ENCODE peak calls at places on chromosomes 3 and 15, in six cellular contexts. V is AG04449, F is activated B cell treated with CpG ODN at 0.5 μM for 24 hours, W is psoas muscle, L is brain microvascular endothelial cell, U is choroid plexus epithelial cell. A is an unnamed sample.

GRCh38 chr3:5692446-5692845 is 504.9 kb downstream of the EDEM1 start:
- DNase-seq in V (no peak), F (no peak), W (no peak), L (no peak), U (no peak), A (no peak)

GRCh38 chr3:106176734-106177133 is 307.9 kb upstream of the CBLB start:
- DNase-seq in V (no peak), F (no peak), W (no peak), L (no peak), U (peak; percentile 60), A (no peak)

GRCh38 chr3:197394464-197395321 is 96.3 kb upstream of the DLG1 start:
- DNase-seq in V (peak; percentile 100), F (no peak), W (peak; percentile 65), L (peak; percentile 99), U (peak; percentile 97), A (peak; percentile 76)

GRCh38 chr3:134222835-134223234 is 27.8 kb downstream of the RYK start:
- DNase-seq in V (no peak), F (no peak), W (no peak), L (no peak), U (peak; percentile 18), A (no peak)

GRCh38 chr15:57732526-57733331 is 26.2 kb downstream of the POLR2M start:
- DNase-seq in V (no peak), F (no peak), W (no peak), L (peak; percentile 74), U (peak; percentile 79), A (no peak)

GRCh38 chr3:25465266-25465860 is 37.3 kb downstream of the RARB start:
- DNase-seq in V (no peak), F (no peak), W (no peak), L (no peak), U (no peak), A (no peak)

GRCh38 chr3:63092545-63092944 is 185.6 kb upstream of the SYNPR start:
- DNase-seq in V (no peak), F (no peak), W (no peak), L (no peak), U (no peak), A (no peak)

GRCh38 chr3:123400169-123400568 is 48.7 kb downstream of the ADCY5 start:
- DNase-seq in V (no peak), F (no peak), W (peak; percentile 15), L (no peak), U (no peak), A (no peak)

GRCh38 chr3:65556934-65557577 is 481.7 kb downstream of the MAGI1 start:
- DNase-seq in V (no peak), F (no peak), W (no peak), L (no peak), U (no peak), A (no peak)

DNA sequence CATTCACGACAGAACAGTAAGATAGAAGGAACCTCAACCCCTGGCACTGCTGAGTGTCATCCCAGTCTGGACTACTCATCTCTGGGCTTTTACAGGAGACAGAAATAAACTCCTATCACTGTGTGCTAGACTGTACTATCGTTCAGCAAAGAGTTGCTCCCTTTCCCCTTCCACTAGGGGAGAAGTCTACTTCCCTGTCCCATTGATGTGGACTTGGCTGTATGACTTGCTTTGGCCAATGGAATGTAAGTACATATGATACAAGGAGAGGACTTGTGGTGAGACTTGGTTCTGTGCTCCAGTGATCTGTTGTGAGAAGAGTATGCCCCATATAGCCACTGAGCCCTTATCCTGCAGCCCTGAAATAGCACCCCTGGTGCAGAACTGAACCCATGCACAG is 5.3 kb upstream of the KIF7 start:
- DNase-seq in V (no peak), F (no peak), W (no peak), L (no peak), U (no peak), A (no peak)
- TF ChIP-seq CTCF in V (no peak), F (no peak), W (no peak), L (no peak), U (no peak), A (no peak)

DNA sequence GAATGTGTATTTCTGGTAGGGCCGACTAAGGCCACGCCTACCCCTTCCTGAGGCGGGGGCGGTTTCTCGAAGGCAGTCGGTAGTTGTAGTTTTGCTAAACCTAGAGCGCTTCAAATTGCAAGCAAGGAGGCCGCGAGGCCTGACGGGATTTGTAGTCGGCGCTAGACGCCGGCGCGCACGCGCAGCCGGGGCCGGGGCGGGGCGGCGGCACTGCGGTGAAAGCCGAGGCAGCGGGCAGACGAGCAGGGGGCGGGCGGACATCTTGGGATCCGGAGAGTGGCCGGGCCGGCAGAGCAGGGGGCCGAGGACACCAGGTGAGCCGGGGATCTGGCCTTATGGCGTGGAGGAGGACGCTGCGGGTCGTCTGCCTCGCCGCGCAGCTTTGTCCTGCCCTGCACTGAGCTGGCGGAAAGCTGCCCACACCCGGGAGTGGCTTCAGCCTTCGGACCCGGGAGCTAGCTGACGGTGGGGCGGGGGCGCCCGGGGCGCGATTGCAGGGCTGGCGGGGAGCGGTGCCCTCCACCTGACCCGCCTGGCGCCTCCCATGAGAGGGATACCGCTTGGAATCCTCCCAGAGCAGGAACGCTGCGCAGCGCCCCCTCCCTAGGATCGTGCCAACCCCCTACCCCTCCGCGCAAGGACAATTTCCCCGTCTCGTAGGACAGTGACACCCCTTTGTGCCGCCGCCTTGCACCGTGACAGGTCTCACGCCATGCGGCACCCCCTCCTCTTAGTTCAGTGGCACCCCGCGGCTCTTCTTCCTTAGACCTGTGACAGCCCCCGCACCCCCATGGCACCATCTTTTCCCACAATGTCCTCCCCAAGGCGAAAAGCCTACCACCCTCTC is at the start of gene AP2M1:
- DNase-seq in V (peak; percentile 95), F (peak; percentile 99), W (peak; percentile 99), L (peak; percentile 99), U (peak; percentile 100), A (peak; percentile 99)
- TF ChIP-seq CTCF in V (no peak), F (no peak), W (no peak), L (peak; percentile 10), U (no peak), A (no peak)

DNA sequence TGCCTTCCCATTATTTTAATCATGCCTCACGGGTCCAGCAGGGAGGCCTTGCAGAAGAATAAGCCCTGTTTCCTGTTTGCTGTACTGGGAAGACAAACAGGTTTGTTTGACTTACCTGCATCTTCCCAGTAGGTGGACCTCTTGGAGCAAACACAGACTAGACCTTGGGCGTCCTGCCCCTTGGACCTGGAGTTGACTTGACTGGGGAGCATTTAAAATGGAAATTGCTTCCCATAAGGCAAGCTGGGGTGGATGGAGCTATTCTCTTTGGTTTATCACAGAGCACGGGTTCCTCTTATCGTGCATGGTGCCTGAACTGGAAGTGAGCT is 151.4 kb downstream of the RPLP1 start:
- DNase-seq in V (no peak), F (no peak), W (no peak), L (no peak), U (peak; percentile 23), A (no peak)
- TF ChIP-seq CTCF in V (no peak), F (no peak), W (no peak), L (no peak), U (no peak), A (no peak)

GRCh38 chr3:187832202-187832601 is 86.9 kb upstream of the BCL6 start:
- DNase-seq in V (no peak), F (no peak), W (no peak), L (no peak), U (no peak), A (no peak)
- TF ChIP-seq CTCF in V (no peak), F (no peak), W (no peak), L (no peak), U (no peak), A (no peak)

A was measured in AG09319.